ENCODE peak calls at places on chromosome 6, in six cellular contexts. R is uterus, X is mucosa of descending colon, N is small intestine, V is heart left ventricle, C is MM.1S. B is an unnamed sample.

GRCh38 chr6:21586760-21587181 is 6.8 kb upstream of the SOX4 start:
- DNase-seq in X (peak), V (peak), R (peak), C (no peak), N (peak), B (peak)

GRCh38 chr6:41502607-41503434 is 43.4 kb upstream of the FOXP4 start:
- DNase-seq in X (no peak), V (peak), C (no peak), N (no peak), R (peak), B (peak)

GRCh38 chr6:79421001-79421411 is 116.2 kb downstream of the LCA5 start:
- DNase-seq in C (no peak), X (no peak), R (no peak), V (no peak), N (no peak), B (no peak)

GRCh38 chr6:124882580-124883393 is 79.5 kb upstream of the RNF217 start:
- DNase-seq in V (no peak), C (no peak), N (no peak), R (no peak), X (no peak), B (no peak)

GRCh38 chr6:52570291-52570700 is 6.6 kb downstream of the TRAM2 start:
- DNase-seq in C (no peak), V (peak), X (no peak), R (peak), N (no peak), B (no peak)

GRCh38 chr6:48881551-48881950 is 581.5 kb downstream of the MMUT start:
- DNase-seq in X (no peak), R (no peak), C (no peak), V (no peak), N (no peak), B (no peak)

GRCh38 chr6:169035381-169036280 is 218.0 kb downstream of the THBS2 start:
- DNase-seq in C (no peak), V (no peak), N (no peak), X (no peak), R (no peak), B (no peak)

GRCh38 chr6:164133095-164133494 is 718.6 kb downstream of the QKI start:
- DNase-seq in C (no peak), N (no peak), V (no peak), X (no peak), R (no peak), B (no peak)

DNA sequence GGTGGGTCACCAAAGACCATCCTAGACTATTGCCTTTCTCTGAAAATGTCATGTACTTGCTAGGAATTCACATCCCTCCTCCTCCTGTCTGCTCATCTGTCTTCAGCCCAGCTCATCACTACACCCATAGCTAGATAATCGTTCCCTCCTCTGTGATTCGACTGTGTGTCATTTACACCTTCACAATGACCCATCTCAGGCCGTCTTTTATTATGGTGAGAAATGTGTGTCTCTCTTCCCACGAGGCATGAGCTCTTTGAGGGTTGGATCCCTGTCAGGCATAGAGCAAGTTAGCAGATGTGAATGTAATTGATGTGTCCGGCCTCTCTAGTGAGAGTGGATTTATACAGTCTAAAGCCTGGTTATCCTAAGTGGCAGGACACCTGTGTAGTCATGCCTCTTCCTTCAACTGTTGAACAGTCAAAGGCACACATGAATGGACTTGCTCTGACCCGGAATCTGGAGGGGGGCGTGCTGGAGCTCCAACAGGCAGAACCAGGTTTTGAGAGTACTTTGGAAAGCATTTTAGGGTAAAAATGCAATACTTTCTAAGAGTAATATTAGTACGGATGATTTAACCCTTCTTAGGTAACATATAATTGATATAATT is 182.1 kb downstream of the UTRN start:
- DNase-seq in C (no peak), N (no peak), R (no peak), V (no peak), X (no peak), B (no peak)
- H3K4me3 ChIP-seq in C (no peak), N (no peak), R (no peak), V (no peak), X (no peak), B (no peak)

GRCh38 chr6:44268095-44268628 is 2.1 kb upstream of the TMEM151B start:
- DNase-seq in C (peak), N (peak), V (no peak), R (peak), X (no peak), B (peak)
- H3K4me3 ChIP-seq in C (no peak), N (no peak), V (no peak), R (no peak), X (no peak), B (no peak)

DNA sequence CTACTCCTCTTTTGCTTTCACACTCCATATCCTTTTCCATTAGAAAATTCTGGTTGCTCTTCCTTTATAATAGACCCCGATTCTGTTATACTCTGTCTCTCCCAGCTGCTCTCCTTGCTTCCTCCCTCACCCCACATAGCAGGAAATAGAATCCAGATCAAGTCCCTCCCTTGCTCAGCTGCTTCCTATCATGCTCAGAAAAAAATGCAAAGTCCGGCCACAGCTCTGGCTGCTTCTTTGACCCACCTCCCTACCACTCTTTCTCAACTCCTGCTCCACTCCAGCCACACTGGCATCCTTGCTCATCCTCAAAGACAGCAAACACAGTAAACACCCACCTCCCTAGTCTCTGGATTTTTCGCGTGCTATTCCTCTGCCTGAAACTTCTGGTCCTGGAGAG is 9.0 kb upstream of the SLC22A16 start:
- DNase-seq in C (no peak), X (no peak), V (no peak), N (no peak), R (no peak), B (no peak)
- H3K4me3 ChIP-seq in C (no peak), X (no peak), V (no peak), N (no peak), R (no peak), B (no peak)

GRCh38 chr6:133894795-133895401 is 6.0 kb downstream of the TCF21 start:
- DNase-seq in X (no peak), V (peak), R (peak), N (peak), C (no peak), B (peak)

GRCh38 chr6:133896344-133896721 is 7.4 kb downstream of the TCF21 start:
- DNase-seq in X (no peak), C (no peak), V (no peak), R (no peak), N (peak), B (no peak)

GRCh38 chr6:133894369-133894768 is 5.5 kb downstream of the TCF21 start:
- DNase-seq in R (no peak), C (no peak), V (no peak), X (no peak), N (no peak), B (no peak)

GRCh38 chr6:133893324-133893692 is 4.4 kb downstream of the TCF21 start:
- DNase-seq in R (no peak), V (no peak), X (no peak), C (no peak), N (no peak), B (no peak)

DNA sequence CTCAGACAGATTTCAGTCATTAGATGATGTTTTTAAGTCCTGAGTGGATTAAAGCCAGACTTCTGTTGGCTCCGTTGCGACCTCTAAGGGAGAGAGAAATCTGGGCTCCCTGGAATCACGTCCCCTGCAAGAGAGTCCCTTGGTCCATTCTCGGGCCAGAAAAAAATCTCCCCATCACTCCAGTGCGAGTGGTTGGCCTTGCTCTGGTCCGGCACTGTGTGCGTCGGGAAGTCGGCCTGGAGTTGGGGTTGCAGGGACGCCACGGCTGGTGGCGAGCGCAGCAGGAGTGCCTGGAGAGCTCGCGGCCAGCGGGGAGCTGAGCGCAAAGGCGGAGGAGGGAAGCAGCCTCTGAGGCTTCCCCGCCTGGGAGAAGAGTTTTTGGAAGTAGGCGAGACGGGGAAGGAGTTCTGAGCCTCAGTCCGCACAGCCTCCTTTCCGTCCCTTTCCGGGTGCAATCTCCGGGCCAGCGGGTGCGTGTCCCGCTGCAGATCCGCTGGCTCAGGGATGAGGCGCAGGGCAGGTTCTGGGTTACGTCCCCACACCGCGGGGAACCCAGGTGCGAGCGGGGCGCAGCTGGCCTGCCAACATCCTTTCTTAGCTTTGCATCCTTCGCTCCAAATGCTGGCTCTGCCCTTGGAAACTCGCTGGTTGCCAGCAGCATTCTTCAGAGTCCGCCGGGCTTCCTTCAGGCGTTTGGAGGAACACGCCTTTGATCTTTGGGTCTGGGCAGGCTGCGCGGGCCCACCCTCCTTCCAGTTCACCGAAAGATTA is 6.8 kb downstream of the TCF21 start:
- DNase-seq in X (peak), V (peak), R (peak), N (peak), C (no peak), B (no peak)
- H3K4me3 ChIP-seq in X (no peak), V (peak), R (peak), N (peak), C (no peak), B (no peak)

GRCh38 chr6:391559-392440 is at the start of gene IRF4:
- DNase-seq in X (peak), N (no peak), R (no peak), V (no peak), C (peak), B (peak)

GRCh38 chr6:393391-394221 is 2.1 kb downstream of the IRF4 start:
- DNase-seq in N (no peak), C (peak), V (no peak), R (no peak), X (no peak), B (no peak)

GRCh38 chr6:390914-391558 is 516 bp upstream of the IRF4 start:
- DNase-seq in X (no peak), R (no peak), N (no peak), V (no peak), C (peak), B (no peak)

GRCh38 chr6:394641-395289 is 3.2 kb downstream of the IRF4 start:
- DNase-seq in X (no peak), N (no peak), R (no peak), C (no peak), V (no peak), B (no peak)

GRCh38 chr6:392441-393390 is 1.2 kb downstream of the IRF4 start:
- DNase-seq in C (no peak), X (no peak), V (no peak), R (no peak), N (no peak), B (no peak)
- H3K4me3 ChIP-seq in C (peak), X (peak), V (peak), R (peak), N (peak), B (peak)